ENCODE peak calls at places on chromosomes 16 and 17, in nine cellular contexts. K, R, P, D, Q, L, G, A and Y are unnamed samples.
A peak's percentile ranks its signal among the peaks of the same experiment; 100 is the strongest.

GRCh38 chr16:22890976-22891375 is 77.0 kb downstream of the HS3ST2 start:
- DNase-seq in K (no peak), R (no peak), P (no peak), D (no peak), Q (no peak), L (no peak), G (no peak), A (no peak), Y (no peak)

GRCh38 chr16:67029249-67030096 is 524 bp downstream of the CBFB start:
- DNase-seq in K (peak; percentile 67), R (peak; percentile 69), P (no peak), D (peak; percentile 66), Q (peak; percentile 93), L (peak; percentile 62), G (peak; percentile 57), A (peak; percentile 84), Y (no peak)

GRCh38 chr16:3717235-3718018 is at the start of gene TRAP1:
- DNase-seq in K (peak; percentile 83), R (peak; percentile 91), P (peak; percentile 96), D (peak; percentile 92), Q (peak; percentile 97), L (peak; percentile 91), G (peak; percentile 83), A (peak; percentile 94), Y (no peak)

GRCh38 chr16:53080345-53081031 is 25.7 kb downstream of the CHD9 start:
- DNase-seq in K (peak; percentile 80), R (peak; percentile 29), P (no peak), D (no peak), Q (no peak), L (no peak), G (peak; percentile 76), A (no peak), Y (peak; percentile 95)

GRCh38 chr16:67922221-67922620 is 9.4 kb downstream of the CTRL start:
- DNase-seq in K (no peak), R (no peak), P (no peak), D (no peak), Q (no peak), L (no peak), G (no peak), A (no peak), Y (no peak)

GRCh38 chr17:78349831-78350631 is 9.8 kb downstream of the SOCS3 start:
- DNase-seq in K (no peak), R (no peak), P (no peak), D (no peak), Q (no peak), L (no peak), G (no peak), A (no peak), Y (no peak)

GRCh38 chr16:50172195-50172922 is 19.3 kb downstream of the TENT4B start:
- DNase-seq in K (no peak), R (no peak), P (no peak), D (no peak), Q (no peak), L (no peak), G (no peak), A (no peak), Y (no peak)

GRCh38 chr16:50542703-50543102 is 5.5 kb upstream of the NKD1 start:
- DNase-seq in K (no peak), R (no peak), P (no peak), D (no peak), Q (no peak), L (no peak), G (no peak), A (no peak), Y (no peak)

GRCh38 chr16:28192811-28193529 is 18.8 kb downstream of the XPO6 start:
- DNase-seq in K (no peak), R (peak; percentile 65), P (no peak), D (peak; percentile 42), Q (peak; percentile 92), L (no peak), G (no peak), A (no peak), Y (no peak)

GRCh38 chr17:13825526-13826040 is 223.9 kb upstream of the HS3ST3A1 start:
- DNase-seq in K (no peak), R (no peak), P (peak; percentile 5), D (no peak), Q (no peak), L (no peak), G (no peak), A (no peak), Y (no peak)

GRCh38 chr16:17277981-17278381 is 192.8 kb downstream of the XYLT1 start:
- DNase-seq in K (no peak), R (peak; percentile 70), P (no peak), D (peak; percentile 61), Q (no peak), L (peak; percentile 58), G (peak; percentile 53), A (no peak), Y (no peak)

GRCh38 chr17:6677158-6677831 is 25.7 kb downstream of the C17orf100 start:
- DNase-seq in K (no peak), R (no peak), P (no peak), D (peak; percentile 29), Q (no peak), L (no peak), G (no peak), A (no peak), Y (no peak)
- TF ChIP-seq POLR2AphosphoS5 in K (no peak), R (no peak), P (no peak), D (no peak), Q (no peak), L (no peak), G (no peak), A (no peak), Y (no peak)

GRCh38 chr17:81842725-81843504 is 8.1 kb upstream of the PPP1R27 start:
- DNase-seq in K (no peak), R (no peak), P (no peak), D (no peak), Q (peak; percentile 66), L (no peak), G (no peak), A (no peak), Y (no peak)

GRCh38 chr17:81842378-81842724 is 7.5 kb upstream of the PPP1R27 start:
- DNase-seq in K (no peak), R (no peak), P (no peak), D (no peak), Q (no peak), L (no peak), G (no peak), A (no peak), Y (no peak)

GRCh38 chr17:81843713-81844326 is 9.0 kb upstream of the PPP1R27 start:
- DNase-seq in K (no peak), R (no peak), P (no peak), D (no peak), Q (peak; percentile 54), L (no peak), G (no peak), A (no peak), Y (no peak)

GRCh38 chr17:81840826-81841778 is 6.3 kb upstream of the PPP1R27 start:
- DNase-seq in K (no peak), R (no peak), P (no peak), D (peak; percentile 66), Q (peak; percentile 80), L (peak; percentile 83), G (peak; percentile 92), A (no peak), Y (no peak)

GRCh38 chr17:81841866-81842265 is 7.0 kb upstream of the PPP1R27 start:
- DNase-seq in K (no peak), R (no peak), P (no peak), D (no peak), Q (no peak), L (no peak), G (no peak), A (no peak), Y (no peak)
- H3K27ac ChIP-seq in K (no peak overlapping the region), R (no peak overlapping the region), P (no peak overlapping the region), D (no peak overlapping the region), Q (no peak overlapping the region), L (peak overlapping the region; percentile 83), G (peak overlapping the region; percentile 72), A (peak overlapping the region; percentile 92), Y (peak overlapping the region; percentile 58)

DNA sequence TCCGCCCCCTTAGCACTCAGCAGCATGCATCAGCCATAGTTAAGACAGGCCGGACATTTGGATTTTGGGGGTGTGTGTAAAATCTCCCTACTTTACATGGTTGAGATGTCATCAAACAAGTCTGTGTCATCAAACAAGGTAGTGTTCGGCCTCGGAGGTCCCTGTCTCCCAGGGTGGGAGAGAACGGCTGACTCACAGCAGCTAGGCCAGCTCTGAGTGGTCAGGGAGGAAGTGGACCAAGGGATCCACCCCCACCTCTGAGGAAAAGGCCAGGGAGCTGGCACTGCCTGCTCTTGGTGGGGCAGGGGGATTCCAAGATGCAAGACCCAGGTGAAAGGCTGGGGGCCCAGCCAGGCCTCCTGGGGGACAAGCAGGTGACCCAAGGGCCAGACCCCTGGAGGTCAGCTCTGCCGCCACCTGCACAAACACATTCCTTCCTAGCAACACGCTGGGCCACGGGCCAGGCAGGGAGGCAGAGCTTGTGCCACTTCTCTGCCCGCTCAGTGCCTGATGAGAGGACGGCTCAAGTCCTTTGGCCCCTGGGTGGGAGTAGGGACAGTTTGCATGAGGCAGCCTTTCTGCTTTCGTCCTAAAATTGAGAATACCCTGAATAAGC is 28.5 kb downstream of the KIFC3 start:
- DNase-seq in K (no peak), R (no peak), P (no peak), D (peak; percentile 56), Q (no peak), L (no peak), G (no peak), A (no peak), Y (no peak)
- TF ChIP-seq POLR2A in K (no peak), R (no peak), P (no peak), D (no peak), Q (no peak), L (no peak), G (no peak), A (no peak), Y (no peak)

GRCh38 chr17:31499771-31500554 is 108.5 kb downstream of the RAB11FIP4 start:
- DNase-seq in K (no peak), R (peak; percentile 36), P (no peak), D (peak; percentile 70), Q (peak; percentile 66), L (peak; percentile 77), G (no peak), A (no peak), Y (no peak)
- TF ChIP-seq POLR2AphosphoS5 in K (no peak), R (no peak), P (no peak), D (no peak), Q (no peak), L (no peak), G (no peak), A (no peak), Y (no peak)

GRCh38 chr16:353404-354285 is 1.1 kb upstream of the AXIN1 start:
- DNase-seq in K (no peak), R (no peak), P (no peak), D (no peak), Q (peak; percentile 90), L (no peak), G (no peak), A (peak; percentile 80), Y (no peak)
- H3K27ac ChIP-seq in K (no peak overlapping the region), R (peak overlapping the region; percentile 80), P (peak overlapping the region; percentile 86), D (peak overlapping the region; percentile 89), Q (peak overlapping the region; percentile 54), L (peak overlapping the region; percentile 41), G (peak overlapping the region; percentile 61), A (peak overlapping the region; percentile 51), Y (peak overlapping the region; percentile 76)

GRCh38 chr17:80030730-80031410 is 4.8 kb downstream of the TBC1D16 start:
- DNase-seq in K (no peak), R (peak; percentile 74), P (no peak), D (peak; percentile 92), Q (peak; percentile 37), L (peak; percentile 92), G (peak; percentile 94), A (no peak), Y (no peak)
- TF ChIP-seq POLR2A in K (no peak), R (no peak), P (no peak), D (no peak), Q (no peak), L (no peak), G (no peak), A (no peak), Y (no peak)